ENCODE peak calls at places on chromosomes 1 and 21, in six cellular contexts. Z is NCI-H2029, M is left lung, T is EH, H is lower lobe of right lung, K is tibial artery. V is an unnamed sample.

GRCh38 chr1:44336668-44337067 is 18.4 kb downstream of the ERI3 start:
- DNase-seq in H (no peak), T (no peak), K (no peak), M (no peak), Z (no peak), V (no peak)

GRCh38 chr1:17355898-17356297 is 16.1 kb upstream of the PADI6 start:
- DNase-seq in T (no peak), M (no peak), Z (no peak), H (no peak), K (no peak), V (no peak)

GRCh38 chr1:2074316-2074855 is 24.2 kb downstream of the PRKCZ start:
- DNase-seq in M (no peak), K (no peak), T (no peak), Z (no peak), H (no peak), V (no peak)

GRCh38 chr21:45404726-45405270 is at the start of gene COL18A1:
- DNase-seq in K (no peak), Z (no peak), H (peak), T (peak), M (peak), V (peak)

GRCh38 chr1:183982172-183982963 is 55.2 kb downstream of the COLGALT2 start:
- DNase-seq in Z (no peak), T (no peak), K (no peak), H (no peak), M (no peak), V (no peak)

GRCh38 chr1:29161977-29162376 is 19.7 kb downstream of the SRSF4 start:
- DNase-seq in T (no peak), H (no peak), M (no peak), Z (no peak), K (no peak), V (no peak)

GRCh38 chr21:26099610-26100219 is 70.9 kb downstream of the APP start:
- DNase-seq in H (no peak), Z (no peak), M (no peak), T (peak), K (no peak), V (no peak)

GRCh38 chr1:41072051-41072450 is 50.5 kb upstream of the SLFNL1 start:
- DNase-seq in K (no peak), T (peak), M (no peak), Z (no peak), H (no peak), V (no peak)